ENCODE peak calls at places on chromosomes 12 and 14, in nine cellular contexts. R, Y, M, X, D, B, N, J and F are unnamed samples.

GRCh38 chr14:34322940-34323418 is 139.1 kb downstream of the SPTSSA start:
- DNase-seq in R (peak), Y (peak), M (no peak), X (no peak), D (no peak), B (peak), N (peak), J (peak), F (peak)

GRCh38 chr12:53758081-53758769 is 6.4 kb upstream of the CISTR start:
- DNase-seq in R (no peak), Y (no peak), M (no peak), X (no peak), D (no peak), B (no peak), N (no peak), J (no peak), F (no peak)

GRCh38 chr14:77007975-77008421 is 20.5 kb downstream of the IRF2BPL start:
- DNase-seq in R (no peak), Y (no peak), M (peak), X (peak), D (no peak), B (no peak), N (no peak), J (no peak), F (no peak)

GRCh38 chr12:131264625-131265024 is 310.9 kb downstream of the ADGRD1 start:
- DNase-seq in R (no peak), Y (no peak), M (no peak), X (peak), D (no peak), B (no peak), N (no peak), J (no peak), F (no peak)

GRCh38 chr14:64092338-64092737 is 201.8 kb downstream of the ESR2 start:
- DNase-seq in R (no peak), Y (no peak), M (no peak), X (no peak), D (no peak), B (no peak), N (no peak), J (no peak), F (no peak)

GRCh38 chr12:78062781-78063180 is 232.1 kb downstream of the NAV3 start:
- DNase-seq in R (no peak), Y (no peak), M (no peak), X (no peak), D (peak), B (peak), N (peak), J (no peak), F (no peak)

GRCh38 chr12:132044661-132045412 is 95.1 kb downstream of the EP400 start:
- DNase-seq in R (no peak), Y (no peak), M (no peak), X (no peak), D (no peak), B (no peak), N (no peak), J (no peak), F (no peak)

GRCh38 chr14:100776681-100777365 is 49.1 kb upstream of the MEG3 start:
- DNase-seq in R (no peak), Y (no peak), M (peak), X (no peak), D (no peak), B (no peak), N (no peak), J (peak), F (no peak)

GRCh38 chr12:113961921-113962710 is 4.0 kb downstream of the RBM19 start:
- DNase-seq in R (no peak), Y (no peak), M (no peak), X (no peak), D (peak), B (peak), N (peak), J (peak), F (peak)

GRCh38 chr14:37399517-37399916 is 195.5 kb downstream of the FOXA1 start:
- DNase-seq in R (no peak), Y (no peak), M (no peak), X (no peak), D (no peak), B (no peak), N (no peak), J (no peak), F (no peak)

GRCh38 chr12:81896771-81897170 is 137.6 kb upstream of the PPFIA2 start:
- DNase-seq in R (no peak), Y (no peak), M (no peak), X (no peak), D (no peak), B (peak), N (peak), J (no peak), F (no peak)

GRCh38 chr14:56172571-56172971 is 54.4 kb downstream of the PELI2 start:
- DNase-seq in R (no peak), Y (no peak), M (no peak), X (no peak), D (peak), B (peak), N (peak), J (no peak), F (no peak)

GRCh38 chr14:103597623-103598372 is 31.2 kb upstream of the KLC1 start:
- DNase-seq in R (no peak), Y (no peak), M (no peak), X (no peak), D (peak), B (peak), N (peak), J (no peak), F (no peak)

GRCh38 chr14:102516531-102517411 is 7.2 kb upstream of the ANKRD9 start:
- DNase-seq in R (peak), Y (peak), M (peak), X (no peak), D (no peak), B (no peak), N (no peak), J (peak), F (peak)

GRCh38 chr14:100584056-100585031 is 2.9 kb downstream of the BEGAIN start:
- DNase-seq in R (no peak), Y (no peak), M (no peak), X (no peak), D (no peak), B (no peak), N (no peak), J (no peak), F (no peak)

GRCh38 chr14:90348270-90348669 is 16.5 kb upstream of the NRDE2 start:
- DNase-seq in R (no peak), Y (no peak), M (no peak), X (no peak), D (no peak), B (no peak), N (no peak), J (no peak), F (no peak)

GRCh38 chr12:43937947-43938346 is 102.1 kb downstream of the TMEM117 start:
- DNase-seq in R (peak), Y (no peak), M (no peak), X (no peak), D (no peak), B (peak), N (peak), J (no peak), F (no peak)

GRCh38 chr14:38758661-38759060 is 344.4 kb downstream of the SEC23A start:
- DNase-seq in R (no peak), Y (no peak), M (no peak), X (no peak), D (no peak), B (no peak), N (no peak), J (no peak), F (no peak)

GRCh38 chr14:90739318-90740077 is 76.7 kb downstream of the TTC7B start:
- DNase-seq in R (peak), Y (no peak), M (no peak), X (no peak), D (no peak), B (no peak), N (no peak), J (no peak), F (no peak)

GRCh38 chr12:111953455-111953854 is 59.5 kb downstream of the TMEM116 start:
- DNase-seq in R (no peak), Y (no peak), M (no peak), X (no peak), D (no peak), B (peak), N (no peak), J (no peak), F (no peak)

GRCh38 chr12:107092669-107093546 is 441 bp downstream of the CRY1 start:
- DNase-seq in R (peak), Y (no peak), M (peak), X (peak), D (peak), B (peak), N (peak), J (peak), F (peak)

GRCh38 chr14:61221906-61222305 is 59.2 kb downstream of the TMEM30B start:
- DNase-seq in R (no peak), Y (no peak), M (no peak), X (no peak), D (no peak), B (no peak), N (no peak), J (no peak), F (no peak)

GRCh38 chr14:52840916-52841315 is 49.5 kb upstream of the GNPNAT1 start:
- DNase-seq in R (no peak), Y (no peak), M (no peak), X (no peak), D (no peak), B (peak), N (peak), J (peak), F (peak)

GRCh38 chr12:106551410-106551809 is 31.4 kb upstream of the RFX4 start:
- DNase-seq in R (no peak), Y (no peak), M (no peak), X (no peak), D (no peak), B (no peak), N (no peak), J (no peak), F (no peak)

GRCh38 chr14:59330455-59330854 is 134.7 kb downstream of the GPR135 start:
- DNase-seq in R (no peak), Y (no peak), M (no peak), X (no peak), D (no peak), B (peak), N (no peak), J (peak), F (peak)

GRCh38 chr12:29756741-29757390 is 26.9 kb downstream of the TMTC1 start:
- DNase-seq in R (no peak), Y (no peak), M (no peak), X (no peak), D (no peak), B (peak), N (no peak), J (no peak), F (no peak)

GRCh38 chr12:93174048-93174447 is 203.7 kb upstream of the NUDT4 start:
- DNase-seq in R (peak), Y (no peak), M (no peak), X (no peak), D (no peak), B (peak), N (peak), J (no peak), F (no peak)

GRCh38 chr12:64737539-64737938 is 21.7 kb downstream of the GNS start:
- DNase-seq in R (no peak), Y (no peak), M (no peak), X (no peak), D (no peak), B (no peak), N (no peak), J (no peak), F (no peak)

GRCh38 chr14:100755649-100756048 is 29.0 kb downstream of the DLK1 start:
- DNase-seq in R (no peak), Y (no peak), M (no peak), X (no peak), D (no peak), B (no peak), N (no peak), J (no peak), F (no peak)

GRCh38 chr12:27703720-27704452 is 6.7 kb upstream of the MRPS35 start:
- DNase-seq in R (peak), Y (no peak), M (no peak), X (peak), D (peak), B (peak), N (peak), J (peak), F (peak)

GRCh38 chr12:14771651-14772137 is 31.6 kb downstream of the WBP11 start:
- DNase-seq in R (peak), Y (no peak), M (no peak), X (no peak), D (no peak), B (no peak), N (no peak), J (peak), F (peak)

GRCh38 chr12:2323538-2324261 is 270.9 kb downstream of the CACNA1C start:
- DNase-seq in R (no peak), Y (no peak), M (no peak), X (no peak), D (no peak), B (no peak), N (no peak), J (no peak), F (no peak)

DNA sequence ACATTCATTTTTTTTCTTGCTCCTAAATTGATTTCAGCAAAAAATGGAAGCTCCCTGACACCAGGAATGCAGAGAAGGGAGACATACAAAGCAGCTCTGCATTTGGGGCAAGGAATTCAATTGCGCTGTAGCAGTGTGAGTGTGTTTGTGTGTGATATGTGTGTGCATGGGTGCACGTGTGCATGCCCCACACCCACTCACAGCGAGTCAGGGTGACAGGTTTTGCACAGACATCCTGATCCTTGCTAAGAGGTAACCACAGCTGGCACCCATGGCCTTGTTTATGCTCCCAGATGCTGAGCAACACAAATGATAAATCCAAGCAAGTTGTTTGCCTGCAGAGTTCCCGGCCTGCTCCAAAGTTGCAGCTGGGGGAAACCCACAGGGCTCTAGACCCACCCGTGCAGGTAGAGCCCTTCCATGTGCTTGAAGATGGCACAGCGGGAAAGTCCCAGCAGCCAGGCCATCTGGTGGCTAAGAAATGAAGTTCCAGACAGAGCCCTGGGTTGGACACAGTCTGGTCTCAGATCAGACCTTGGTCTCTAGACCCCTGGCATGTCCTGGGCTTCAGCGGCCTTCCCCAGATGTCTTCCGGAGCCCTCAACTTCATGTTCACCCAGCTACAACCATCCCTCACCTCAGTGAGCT is 25.8 kb upstream of the BDKRB2 start:
- DNase-seq in R (no peak), Y (no peak), M (no peak), X (no peak), D (no peak), B (no peak), N (no peak), J (no peak), F (no peak)
- TF ChIP-seq CTCF in R (no peak), Y (no peak), M (no peak), X (no peak), D (no peak), B (peak), N (no peak), J (no peak), F (no peak)

DNA sequence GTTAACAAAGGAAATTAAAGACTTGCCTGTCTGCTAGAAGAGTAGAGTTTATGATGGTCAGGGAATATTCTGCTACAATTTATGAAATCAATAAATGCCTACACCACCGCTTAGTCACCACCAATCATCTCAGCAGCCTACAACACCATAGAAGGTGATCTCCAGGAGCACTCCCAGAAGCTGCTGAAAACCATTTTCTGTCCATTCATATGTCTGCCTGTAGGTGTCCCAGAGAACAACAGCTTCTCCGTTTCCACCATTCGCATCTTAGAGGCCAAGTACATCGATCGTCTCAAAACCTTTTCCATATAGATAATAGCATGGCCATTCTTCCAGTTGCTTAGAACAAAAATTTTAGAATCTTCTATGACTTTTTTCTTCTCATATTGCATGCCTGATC is 303.4 kb downstream of the KCNC2 start:
- DNase-seq in R (no peak), Y (no peak), M (no peak), X (no peak), D (no peak), B (no peak), N (no peak), J (no peak), F (no peak)
- TF ChIP-seq CTCF in R (peak), Y (no peak), M (no peak), X (no peak), D (no peak), B (peak), N (peak), J (no peak), F (no peak)

GRCh38 chr14:93818857-93819256 is 30.6 kb upstream of the PRIMA1 start:
- DNase-seq in R (no peak), Y (no peak), M (no peak), X (no peak), D (no peak), B (no peak), N (no peak), J (no peak), F (no peak)
- TF ChIP-seq CTCF in R (no peak), Y (no peak), M (no peak), X (no peak), D (no peak), B (no peak), N (no peak), J (no peak), F (no peak)

GRCh38 chr12:19181666-19182426 is 52.3 kb downstream of the PLEKHA5 start:
- DNase-seq in R (no peak), Y (no peak), M (no peak), X (no peak), D (no peak), B (peak), N (no peak), J (no peak), F (no peak)
- TF ChIP-seq CTCF in R (peak), Y (no peak), M (no peak), X (no peak), D (no peak), B (no peak), N (peak), J (no peak), F (no peak)

DNA sequence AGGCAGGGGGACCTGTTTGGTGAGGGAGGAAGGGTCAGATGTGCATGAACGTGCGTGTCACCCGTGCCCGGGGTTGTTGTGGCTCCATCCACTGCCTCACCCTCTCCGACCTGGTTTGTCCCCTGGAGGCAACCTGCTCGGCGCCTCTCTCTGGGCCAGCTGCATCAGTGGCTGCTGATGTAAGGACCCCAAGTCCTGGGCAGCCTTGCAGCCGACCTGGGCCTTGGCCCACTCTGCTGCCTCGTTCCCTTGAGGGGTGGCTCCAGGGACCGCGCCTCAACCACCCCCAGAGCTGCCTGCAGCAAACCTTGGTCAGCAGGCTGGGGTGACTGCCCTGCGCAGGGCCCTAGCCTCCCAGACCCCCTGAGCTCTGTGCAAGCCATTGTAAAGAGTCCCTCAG is 351.7 kb downstream of the TMEM121 start:
- DNase-seq in R (no peak), Y (no peak), M (peak), X (no peak), D (no peak), B (no peak), N (no peak), J (no peak), F (no peak)
- TF ChIP-seq CTCF in R (no peak), Y (no peak), M (no peak), X (no peak), D (no peak), B (no peak), N (no peak), J (no peak), F (no peak)

GRCh38 chr12:42039599-42039998 is 105.1 kb downstream of the GXYLT1 start:
- DNase-seq in R (no peak), Y (no peak), M (no peak), X (no peak), D (no peak), B (no peak), N (no peak), J (no peak), F (no peak)

GRCh38 chr12:42039146-42039545 is 105.5 kb downstream of the GXYLT1 start:
- DNase-seq in R (no peak), Y (no peak), M (no peak), X (no peak), D (no peak), B (peak), N (peak), J (no peak), F (no peak)
- TF ChIP-seq CTCF in R (no peak), Y (no peak), M (no peak), X (no peak), D (no peak), B (no peak), N (no peak), J (no peak), F (no peak)

GRCh38 chr12:24021164-24021502 is 71.7 kb upstream of the SOX5 start:
- DNase-seq in R (no peak), Y (no peak), M (no peak), X (no peak), D (no peak), B (no peak), N (no peak), J (no peak), F (no peak)

GRCh38 chr12:24027352-24027751 is 77.9 kb upstream of the SOX5 start:
- DNase-seq in R (no peak), Y (no peak), M (no peak), X (no peak), D (no peak), B (no peak), N (no peak), J (no peak), F (no peak)

GRCh38 chr12:24020391-24021163 is 71.1 kb upstream of the SOX5 start:
- DNase-seq in R (no peak), Y (no peak), M (no peak), X (no peak), D (no peak), B (no peak), N (no peak), J (no peak), F (no peak)

DNA sequence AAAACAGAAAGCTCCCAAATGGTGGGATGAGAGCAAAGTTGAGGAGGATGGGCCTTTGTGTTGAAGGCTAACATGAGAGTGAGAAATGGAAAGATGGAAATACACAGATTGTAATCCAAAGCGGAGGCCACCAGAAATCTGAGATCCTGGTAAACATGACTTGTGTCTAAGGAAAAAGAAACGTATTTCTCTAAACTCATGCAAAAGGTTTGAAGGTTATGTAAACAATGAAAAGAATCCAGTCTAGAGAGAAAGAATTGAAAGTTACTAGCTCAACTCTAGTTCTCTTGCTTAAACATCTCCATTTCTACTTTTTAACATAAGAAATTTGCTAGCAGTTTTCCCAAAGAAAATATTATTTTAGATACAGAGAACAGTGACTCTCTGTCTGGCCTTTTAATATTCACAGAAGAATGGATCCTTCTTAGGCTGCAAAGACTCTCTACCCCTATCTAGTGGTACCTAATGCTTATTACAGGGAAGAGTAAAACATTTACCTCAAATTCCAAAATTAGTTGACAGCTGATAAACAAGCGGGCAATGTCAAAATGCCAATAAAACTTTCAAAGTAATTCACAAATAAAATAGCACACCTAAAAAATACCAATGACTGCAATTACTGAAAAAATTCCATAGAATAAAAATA is 75.8 kb upstream of the SOX5 start:
- DNase-seq in R (no peak), Y (no peak), M (no peak), X (no peak), D (no peak), B (peak), N (no peak), J (no peak), F (no peak)
- TF ChIP-seq CTCF in R (peak), Y (no peak), M (no peak), X (no peak), D (peak), B (no peak), N (peak), J (peak), F (peak)